ENCODE peak calls at places on chromosomes 3 and 15, in seven cellular contexts. One of them, this sample, is unnamed.
A peak's percentile ranks its signal among the peaks of the same experiment; 100 is the strongest.

GRCh38 chr3:42516443-42516842 is 14.0 kb downstream of the VIPR1 start:
- DNase-seq in kidney: no peak
- DNase-seq in HFF-Myc: no peak
- DNase-seq in foreskin fibroblast: no peak
- DNase-seq in nephron progenitor cell: no peak
- DNase-seq in fibroblast of pulmonary artery: no peak
- DNase-seq in neural crest cell: no peak
- DNase-seq in this sample: no peak

GRCh38 chr3:140720242-140720641 is 42.4 kb downstream of the TRIM42 start:
- DNase-seq in nephron progenitor cell: no peak
- DNase-seq in HFF-Myc: no peak
- DNase-seq in foreskin fibroblast: no peak
- DNase-seq in kidney: no peak
- DNase-seq in neural crest cell: no peak
- DNase-seq in fibroblast of pulmonary artery: no peak
- DNase-seq in this sample: no peak

GRCh38 chr15:31311735-31312134 is 14.9 kb upstream of the KLF13 start:
- DNase-seq in kidney: no peak
- DNase-seq in HFF-Myc: no peak
- DNase-seq in foreskin fibroblast: no peak
- DNase-seq in neural crest cell: no peak
- DNase-seq in fibroblast of pulmonary artery: no peak
- DNase-seq in nephron progenitor cell: no peak
- DNase-seq in this sample: no peak

GRCh38 chr3:119314821-119315220 is 20.6 kb downstream of the ARHGAP31 start:
- DNase-seq in foreskin fibroblast: no peak
- DNase-seq in neural crest cell: no peak
- DNase-seq in HFF-Myc: no peak
- DNase-seq in nephron progenitor cell: no peak
- DNase-seq in kidney: no peak
- DNase-seq in fibroblast of pulmonary artery: peak; percentile 35
- DNase-seq in this sample: no peak

GRCh38 chr15:99430881-99431401 is 134.8 kb upstream of the MEF2A start:
- DNase-seq in neural crest cell: no peak
- DNase-seq in kidney: peak; percentile 76
- DNase-seq in HFF-Myc: no peak
- DNase-seq in fibroblast of pulmonary artery: no peak
- DNase-seq in nephron progenitor cell: no peak
- DNase-seq in foreskin fibroblast: no peak
- DNase-seq in this sample: no peak

GRCh38 chr15:35308802-35309201 is 223.7 kb upstream of the NANOGP8 start:
- DNase-seq in HFF-Myc: peak; percentile 81
- DNase-seq in neural crest cell: no peak
- DNase-seq in kidney: no peak
- DNase-seq in fibroblast of pulmonary artery: peak; percentile 91
- DNase-seq in nephron progenitor cell: no peak
- DNase-seq in foreskin fibroblast: peak; percentile 95
- DNase-seq in this sample: peak; percentile 35

GRCh38 chr15:68697711-68698690 is 119.2 kb downstream of the CORO2B start:
- DNase-seq in neural crest cell: no peak
- DNase-seq in fibroblast of pulmonary artery: no peak
- DNase-seq in foreskin fibroblast: peak; percentile 23
- DNase-seq in kidney: no peak
- DNase-seq in nephron progenitor cell: no peak
- DNase-seq in HFF-Myc: no peak
- DNase-seq in this sample: no peak

GRCh38 chr3:169847896-169848295 is 21.8 kb downstream of the LRRC31 start:
- DNase-seq in fibroblast of pulmonary artery: no peak
- DNase-seq in HFF-Myc: no peak
- DNase-seq in kidney: no peak
- DNase-seq in nephron progenitor cell: no peak
- DNase-seq in foreskin fibroblast: no peak
- DNase-seq in neural crest cell: no peak
- DNase-seq in this sample: no peak

GRCh38 chr3:126348308-126348920 is 8.8 kb downstream of the KLF15 start:
- DNase-seq in kidney: peak; percentile 18
- DNase-seq in fibroblast of pulmonary artery: peak; percentile 12
- DNase-seq in nephron progenitor cell: peak; percentile 0
- DNase-seq in foreskin fibroblast: no peak
- DNase-seq in HFF-Myc: no peak
- DNase-seq in neural crest cell: no peak
- DNase-seq in this sample: peak; percentile 22

GRCh38 chr3:197508511-197508910 is 47.3 kb downstream of the BDH1 start:
- DNase-seq in foreskin fibroblast: no peak
- DNase-seq in fibroblast of pulmonary artery: no peak
- DNase-seq in neural crest cell: no peak
- DNase-seq in HFF-Myc: no peak
- DNase-seq in nephron progenitor cell: no peak
- DNase-seq in kidney: no peak
- DNase-seq in this sample: no peak

GRCh38 chr15:80523746-80524145 is 119.6 kb downstream of the ARNT2 start:
- DNase-seq in neural crest cell: no peak
- DNase-seq in HFF-Myc: no peak
- DNase-seq in nephron progenitor cell: no peak
- DNase-seq in fibroblast of pulmonary artery: no peak
- DNase-seq in kidney: no peak
- DNase-seq in foreskin fibroblast: no peak
- DNase-seq in this sample: no peak

GRCh38 chr3:155747286-155747685 is 2.4 kb upstream of the PLCH1 start:
- DNase-seq in fibroblast of pulmonary artery: no peak
- DNase-seq in nephron progenitor cell: no peak
- DNase-seq in foreskin fibroblast: no peak
- DNase-seq in neural crest cell: no peak
- DNase-seq in HFF-Myc: no peak
- DNase-seq in kidney: no peak
- DNase-seq in this sample: no peak

GRCh38 chr3:12948891-12949711 is 107.7 kb upstream of the RPL32 start:
- DNase-seq in neural crest cell: no peak
- DNase-seq in foreskin fibroblast: peak; percentile 71
- DNase-seq in kidney: peak; percentile 66
- DNase-seq in nephron progenitor cell: no peak
- DNase-seq in fibroblast of pulmonary artery: peak; percentile 33
- DNase-seq in HFF-Myc: no peak
- DNase-seq in this sample: no peak

GRCh38 chr15:88580532-88580931 is 34.1 kb upstream of the DET1 start:
- DNase-seq in neural crest cell: no peak
- DNase-seq in fibroblast of pulmonary artery: no peak
- DNase-seq in nephron progenitor cell: no peak
- DNase-seq in foreskin fibroblast: no peak
- DNase-seq in kidney: no peak
- DNase-seq in HFF-Myc: no peak
- DNase-seq in this sample: no peak

GRCh38 chr3:196023947-196024346 is 57.9 kb downstream of the TFRC start:
- DNase-seq in neural crest cell: no peak
- DNase-seq in fibroblast of pulmonary artery: no peak
- DNase-seq in foreskin fibroblast: no peak
- DNase-seq in HFF-Myc: no peak
- DNase-seq in kidney: no peak
- DNase-seq in nephron progenitor cell: no peak
- DNase-seq in this sample: no peak
- TF ChIP-seq CTCF in neural crest cell: no peak
- TF ChIP-seq CTCF in fibroblast of pulmonary artery: no peak
- TF ChIP-seq CTCF in foreskin fibroblast: no peak
- TF ChIP-seq CTCF in HFF-Myc: no peak
- TF ChIP-seq CTCF in kidney: no peak
- TF ChIP-seq CTCF in nephron progenitor cell: no peak
- TF ChIP-seq CTCF in this sample: no peak

GRCh38 chr3:122920986-122921385 is 106.6 kb downstream of the SEMA5B start:
- DNase-seq in fibroblast of pulmonary artery: no peak
- DNase-seq in neural crest cell: no peak
- DNase-seq in kidney: no peak
- DNase-seq in nephron progenitor cell: no peak
- DNase-seq in foreskin fibroblast: no peak
- DNase-seq in HFF-Myc: no peak
- DNase-seq in this sample: no peak

GRCh38 chr3:122923611-122924010 is 104.0 kb downstream of the SEMA5B start:
- DNase-seq in neural crest cell: no peak
- DNase-seq in fibroblast of pulmonary artery: no peak
- DNase-seq in foreskin fibroblast: no peak
- DNase-seq in nephron progenitor cell: no peak
- DNase-seq in kidney: no peak
- DNase-seq in HFF-Myc: no peak
- DNase-seq in this sample: no peak

GRCh38 chr3:122919291-122919610 is 108.3 kb downstream of the SEMA5B start:
- DNase-seq in nephron progenitor cell: no peak
- DNase-seq in neural crest cell: no peak
- DNase-seq in fibroblast of pulmonary artery: no peak
- DNase-seq in HFF-Myc: no peak
- DNase-seq in kidney: peak; percentile 23
- DNase-seq in foreskin fibroblast: no peak
- DNase-seq in this sample: no peak

GRCh38 chr3:122918576-122919290 is 108.8 kb downstream of the SEMA5B start:
- DNase-seq in fibroblast of pulmonary artery: peak; percentile 41
- DNase-seq in HFF-Myc: no peak
- DNase-seq in nephron progenitor cell: peak; percentile 32
- DNase-seq in neural crest cell: no peak
- DNase-seq in foreskin fibroblast: peak; percentile 25
- DNase-seq in kidney: no peak
- DNase-seq in this sample: no peak

GRCh38 chr3:122921791-122922651 is 105.5 kb downstream of the SEMA5B start:
- DNase-seq in fibroblast of pulmonary artery: no peak
- DNase-seq in kidney: peak; percentile 61
- DNase-seq in foreskin fibroblast: peak; percentile 17
- DNase-seq in nephron progenitor cell: peak; percentile 72
- DNase-seq in HFF-Myc: no peak
- DNase-seq in neural crest cell: no peak
- DNase-seq in this sample: no peak
- TF ChIP-seq CTCF in fibroblast of pulmonary artery: no peak
- TF ChIP-seq CTCF in kidney: no peak
- TF ChIP-seq CTCF in foreskin fibroblast: no peak
- TF ChIP-seq CTCF in nephron progenitor cell: peak; percentile 27
- TF ChIP-seq CTCF in HFF-Myc: no peak
- TF ChIP-seq CTCF in neural crest cell: peak; percentile 38
- TF ChIP-seq CTCF in this sample: no peak

GRCh38 chr3:189267981-189268613 is 96.3 kb downstream of the TPRG1 start:
- DNase-seq in kidney: no peak
- DNase-seq in nephron progenitor cell: no peak
- DNase-seq in neural crest cell: no peak
- DNase-seq in HFF-Myc: no peak
- DNase-seq in fibroblast of pulmonary artery: peak; percentile 13
- DNase-seq in foreskin fibroblast: no peak
- DNase-seq in this sample: no peak
- TF ChIP-seq CTCF in kidney: peak; percentile 8
- TF ChIP-seq CTCF in nephron progenitor cell: peak; percentile 31
- TF ChIP-seq CTCF in neural crest cell: peak; percentile 36
- TF ChIP-seq CTCF in HFF-Myc: peak; percentile 31
- TF ChIP-seq CTCF in fibroblast of pulmonary artery: peak; percentile 22
- TF ChIP-seq CTCF in foreskin fibroblast: peak; percentile 4
- TF ChIP-seq CTCF in this sample: peak; percentile 18

GRCh38 chr3:179825527-179826246 is 172.8 kb downstream of the USP13 start:
- DNase-seq in foreskin fibroblast: no peak
- DNase-seq in nephron progenitor cell: no peak
- DNase-seq in kidney: no peak
- DNase-seq in fibroblast of pulmonary artery: no peak
- DNase-seq in neural crest cell: no peak
- DNase-seq in HFF-Myc: no peak
- DNase-seq in this sample: no peak

GRCh38 chr3:179828738-179829137 is 175.9 kb downstream of the USP13 start:
- DNase-seq in neural crest cell: no peak
- DNase-seq in kidney: no peak
- DNase-seq in nephron progenitor cell: no peak
- DNase-seq in fibroblast of pulmonary artery: no peak
- DNase-seq in HFF-Myc: no peak
- DNase-seq in foreskin fibroblast: no peak
- DNase-seq in this sample: no peak

GRCh38 chr3:179832333-179832854 is 179.6 kb downstream of the USP13 start:
- DNase-seq in HFF-Myc: no peak
- DNase-seq in nephron progenitor cell: no peak
- DNase-seq in foreskin fibroblast: no peak
- DNase-seq in fibroblast of pulmonary artery: no peak
- DNase-seq in kidney: no peak
- DNase-seq in neural crest cell: no peak
- DNase-seq in this sample: no peak

GRCh38 chr3:179826247-179826637 is 173.4 kb downstream of the USP13 start:
- DNase-seq in kidney: no peak
- DNase-seq in neural crest cell: no peak
- DNase-seq in foreskin fibroblast: no peak
- DNase-seq in HFF-Myc: no peak
- DNase-seq in nephron progenitor cell: no peak
- DNase-seq in fibroblast of pulmonary artery: no peak
- DNase-seq in this sample: no peak

DNA sequence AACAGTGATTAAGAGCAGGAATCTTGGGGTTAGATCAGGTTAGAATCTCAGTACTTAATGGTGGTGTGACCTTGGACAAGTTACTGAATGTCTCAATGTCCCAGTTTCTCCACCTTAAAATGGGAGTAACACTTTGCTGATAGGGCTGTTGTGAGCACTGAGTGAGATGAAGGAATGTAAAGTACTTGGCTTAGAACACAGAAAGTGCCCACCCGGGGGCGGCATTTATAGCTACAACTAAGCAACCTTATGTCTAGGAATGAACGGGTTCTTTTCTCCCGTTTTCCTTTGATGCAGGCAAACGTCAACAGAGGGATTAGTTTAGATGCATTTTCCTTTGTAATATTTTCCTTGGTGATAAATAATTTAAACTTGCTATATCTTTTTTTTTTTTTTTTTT is 176.6 kb downstream of the USP13 start:
- DNase-seq in nephron progenitor cell: no peak
- DNase-seq in foreskin fibroblast: no peak
- DNase-seq in HFF-Myc: no peak
- DNase-seq in fibroblast of pulmonary artery: no peak
- DNase-seq in kidney: no peak
- DNase-seq in neural crest cell: no peak
- DNase-seq in this sample: no peak
- TF ChIP-seq CTCF in nephron progenitor cell: no peak
- TF ChIP-seq CTCF in foreskin fibroblast: no peak
- TF ChIP-seq CTCF in HFF-Myc: no peak
- TF ChIP-seq CTCF in fibroblast of pulmonary artery: no peak
- TF ChIP-seq CTCF in kidney: no peak
- TF ChIP-seq CTCF in neural crest cell: no peak
- TF ChIP-seq CTCF in this sample: no peak

GRCh38 chr15:33729648-33730047 is 238.6 kb upstream of the CHRM5 start:
- DNase-seq in neural crest cell: no peak
- DNase-seq in kidney: no peak
- DNase-seq in fibroblast of pulmonary artery: peak; percentile 36
- DNase-seq in foreskin fibroblast: peak; percentile 29
- DNase-seq in nephron progenitor cell: no peak
- DNase-seq in HFF-Myc: no peak
- DNase-seq in this sample: no peak
- TF ChIP-seq CTCF in neural crest cell: peak; percentile 58
- TF ChIP-seq CTCF in kidney: no peak
- TF ChIP-seq CTCF in fibroblast of pulmonary artery: peak; percentile 31
- TF ChIP-seq CTCF in foreskin fibroblast: no peak
- TF ChIP-seq CTCF in nephron progenitor cell: no peak
- TF ChIP-seq CTCF in HFF-Myc: peak; percentile 6
- TF ChIP-seq CTCF in this sample: no peak